ENCODE peak calls at places on chromosomes 4 and X, in seven cellular contexts. P is stomach, Z is cardiac muscle cell, A is neural progenitor cell, N is PC-9, I is hepatocyte, O is tibial artery. E is an unnamed sample.
A peak's percentile ranks its signal among the peaks of the same experiment; 100 is the strongest.

GRCh38 chrX:65607070-65607742 is 60.2 kb upstream of the MSN start:
- DNase-seq in P (no peak), Z (no peak), A (no peak), N (no peak), I (no peak), O (no peak), E (peak; percentile 74)

GRCh38 chr4:40702800-40703151 is 47.0 kb upstream of the NSUN7 start:
- DNase-seq in P (no peak), Z (no peak), A (no peak), N (peak; percentile 65), I (no peak), O (no peak), E (no peak)

GRCh38 chr4:150960079-150960478 is 55.0 kb downstream of the LRBA start:
- DNase-seq in P (no peak), Z (no peak), A (peak; percentile 19), N (no peak), I (peak; percentile 19), O (no peak), E (peak; percentile 25)

GRCh38 chr4:10640535-10641159 is 43.9 kb downstream of the CLNK start:
- DNase-seq in P (no peak), Z (no peak), A (no peak), N (no peak), I (no peak), O (no peak), E (peak; percentile 25)

GRCh38 chrX:18410038-18410437 is 15.4 kb upstream of the CDKL5 start:
- DNase-seq in P (no peak), Z (peak; percentile 32), A (peak; percentile 15), N (no peak), I (peak; percentile 54), O (no peak), E (peak; percentile 31)

GRCh38 chr4:57442834-57443291 is 332.7 kb upstream of the IGFBP7 start:
- DNase-seq in P (peak; percentile 56), Z (peak; percentile 73), A (peak; percentile 73), N (no peak), I (peak; percentile 77), O (peak; percentile 28), E (peak; percentile 7)

GRCh38 chr4:20890752-20891151 is 190.5 kb downstream of the PACRGL start:
- DNase-seq in P (no peak), Z (no peak), A (no peak), N (no peak), I (no peak), O (no peak), E (no peak)

GRCh38 chr4:100391913-100392312 is 125.9 kb downstream of the EMCN start:
- DNase-seq in P (no peak), Z (no peak), A (no peak), N (no peak), I (no peak), O (no peak), E (peak; percentile 47)

GRCh38 chr4:150257338-150257737 is 179.1 kb downstream of the DCLK2 start:
- DNase-seq in P (no peak), Z (no peak), A (no peak), N (no peak), I (peak; percentile 47), O (no peak), E (no peak)

DNA sequence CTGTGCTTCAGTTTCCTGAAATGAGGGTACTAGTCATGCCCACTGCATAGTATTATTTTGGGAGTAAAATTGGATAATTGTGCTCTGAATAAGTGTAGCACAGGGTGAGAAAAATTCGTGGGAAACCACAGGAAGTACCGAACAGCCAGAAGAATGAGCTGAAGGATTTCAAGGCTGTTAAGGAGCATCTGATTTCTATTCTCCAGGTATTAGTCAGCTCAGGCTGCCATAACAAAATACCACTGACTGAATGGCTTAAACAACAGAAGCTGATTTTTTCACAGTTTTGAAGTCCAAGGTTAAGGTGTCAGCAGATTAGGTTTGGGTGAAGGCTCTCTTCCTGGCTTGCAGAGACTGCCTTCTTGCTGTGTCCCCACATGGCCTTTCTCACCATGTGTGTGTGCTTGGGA is 41.9 kb downstream of the WWC2 start:
- DNase-seq in P (no peak), Z (no peak), A (no peak), N (no peak), I (no peak), O (no peak), E (peak; percentile 73)
- H3K4me1 ChIP-seq in P (peaks cover 41% of the 10 kb centered on the region), Z (peaks cover 4% of the 10 kb centered on the region), A (peaks cover 10% of the 10 kb centered on the region), N (peaks cover 13% of the 10 kb centered on the region), I (peaks cover 13% of the 10 kb centered on the region), O (peaks cover 33% of the 10 kb centered on the region), E (peaks cover 45% of the 10 kb centered on the region)

GRCh38 chr4:56213543-56213942 is 173.7 kb downstream of the AASDH start:
- DNase-seq in P (no peak), Z (no peak), A (no peak), N (no peak), I (no peak), O (no peak), E (no peak)

GRCh38 chr4:56212774-56213173 is 174.5 kb downstream of the AASDH start:
- DNase-seq in P (no peak), Z (no peak), A (no peak), N (no peak), I (no peak), O (no peak), E (no peak)

GRCh38 chr4:56209767-56210166 is 177.5 kb downstream of the AASDH start:
- DNase-seq in P (no peak), Z (no peak), A (no peak), N (no peak), I (peak; percentile 20), O (no peak), E (no peak)

GRCh38 chr4:56210397-56210796 is 176.9 kb downstream of the AASDH start:
- DNase-seq in P (no peak), Z (no peak), A (no peak), N (no peak), I (no peak), O (no peak), E (no peak)

GRCh38 chr4:56211202-56211601 is 176.1 kb downstream of the AASDH start:
- DNase-seq in P (no peak), Z (no peak), A (peak; percentile 13), N (no peak), I (no peak), O (no peak), E (no peak)
- TF ChIP-seq CTCF in P (no peak), Z (no peak), A (peak; percentile 32), N (no peak), I (no peak), O (no peak), E (no peak)

GRCh38 chrX:107574711-107575110 is 53.6 kb upstream of the PRPS1 start:
- DNase-seq in P (no peak), Z (no peak), A (no peak), N (peak; percentile 76), I (no peak), O (no peak), E (no peak)
- H3K27ac ChIP-seq in P (peak overlapping the region; percentile 44), Z (no peak overlapping the region), A (no peak overlapping the region), N (peak overlapping the region; percentile 95), I (peak overlapping the region; percentile 53), O (no peak overlapping the region), E (peak overlapping the region; percentile 51)

GRCh38 chr4:153576443-153576774 is 107.7 kb upstream of the TLR2 start:
- DNase-seq in P (no peak), Z (no peak), A (no peak), N (no peak), I (no peak), O (no peak), E (no peak)
- H3K4me1 ChIP-seq in P (peaks cover 45% of the 10 kb centered on the region), Z (peaks cover 6% of the 10 kb centered on the region), A (no peaks in the 10 kb centered on the region), N (no peaks in the 10 kb centered on the region), I (no peaks in the 10 kb centered on the region), O (peaks cover 52% of the 10 kb centered on the region), E (no peaks in the 10 kb centered on the region)

GRCh38 chr4:79823148-79823763 is 249.8 kb downstream of the ANTXR2 start:
- DNase-seq in P (no peak), Z (no peak), A (no peak), N (no peak), I (peak; percentile 3), O (no peak), E (no peak)

DNA sequence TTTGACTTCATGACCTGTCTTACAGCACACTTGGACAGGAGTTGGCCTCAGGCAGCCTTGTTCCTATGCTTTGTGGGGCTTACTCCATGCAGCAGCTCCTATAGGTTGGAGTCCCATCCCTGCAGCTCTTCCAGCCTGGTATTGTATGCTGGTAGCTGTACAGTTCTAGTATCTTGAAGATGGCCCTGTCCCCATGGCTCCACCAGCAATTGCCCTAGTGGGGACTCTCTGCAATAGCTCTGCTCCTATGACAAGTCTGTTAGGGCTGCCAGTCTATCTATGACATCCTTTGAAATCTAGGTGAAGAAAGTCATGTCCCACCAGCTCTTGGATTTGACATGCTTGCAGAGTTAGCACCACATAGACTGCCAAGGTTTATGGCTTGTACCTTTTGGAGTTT is 252.6 kb downstream of the ANTXR2 start:
- DNase-seq in P (no peak), Z (no peak), A (no peak), N (no peak), I (no peak), O (no peak), E (no peak)
- TF ChIP-seq CTCF in P (no peak), Z (no peak), A (peak; percentile 8), N (no peak), I (no peak), O (no peak), E (no peak)

E was measured in foreskin keratinocyte.